ENCODE peak calls at places on chromosomes 16 and 17, in seven cellular contexts. One of them, this sample, is unnamed.

GRCh38 chr17:17443173-17443572 is 33.6 kb upstream of the MED9 start:
- DNase-seq in heart left ventricle: no peak
- DNase-seq in GM12865: no peak
- DNase-seq in endodermal cell: no peak
- DNase-seq in Peyer's patch: no peak
- DNase-seq in PC-9: no peak
- DNase-seq in AG10803: peak; percentile 56
- DNase-seq in this sample: no peak

GRCh38 chr16:69328854-69329316 is 1.5 kb downstream of the PDF start:
- DNase-seq in heart left ventricle: peak; percentile 13
- DNase-seq in GM12865: peak; percentile 25
- DNase-seq in endodermal cell: no peak
- DNase-seq in Peyer's patch: no peak
- DNase-seq in PC-9: peak; percentile 49
- DNase-seq in AG10803: peak; percentile 50
- DNase-seq in this sample: no peak

GRCh38 chr17:76561332-76561731 is 21.5 kb downstream of the PRCD start:
- DNase-seq in heart left ventricle: peak; percentile 5
- DNase-seq in GM12865: peak; percentile 77
- DNase-seq in endodermal cell: no peak
- DNase-seq in Peyer's patch: no peak
- DNase-seq in PC-9: no peak
- DNase-seq in AG10803: no peak
- DNase-seq in this sample: no peak

GRCh38 chr16:69243479-69243878 is 56.5 kb downstream of the SNTB2 start:
- DNase-seq in heart left ventricle: no peak
- DNase-seq in GM12865: no peak
- DNase-seq in endodermal cell: no peak
- DNase-seq in Peyer's patch: no peak
- DNase-seq in PC-9: no peak
- DNase-seq in AG10803: peak; percentile 82
- DNase-seq in this sample: no peak

GRCh38 chr16:30567160-30567990 is 4.1 kb downstream of the ZNF688 start:
- DNase-seq in heart left ventricle: no peak
- DNase-seq in GM12865: peak; percentile 69
- DNase-seq in endodermal cell: no peak
- DNase-seq in Peyer's patch: no peak
- DNase-seq in PC-9: peak; percentile 57
- DNase-seq in AG10803: no peak
- DNase-seq in this sample: no peak

GRCh38 chr17:82929676-82930042 is 89.8 kb upstream of the ZNF750 start:
- DNase-seq in heart left ventricle: no peak
- DNase-seq in GM12865: no peak
- DNase-seq in endodermal cell: no peak
- DNase-seq in Peyer's patch: peak; percentile 15
- DNase-seq in PC-9: no peak
- DNase-seq in AG10803: no peak
- DNase-seq in this sample: no peak

GRCh38 chr16:10941127-10941933 is 938 bp downstream of the DEXI start:
- DNase-seq in heart left ventricle: no peak
- DNase-seq in GM12865: no peak
- DNase-seq in endodermal cell: peak; percentile 59
- DNase-seq in Peyer's patch: peak; percentile 59
- DNase-seq in PC-9: no peak
- DNase-seq in AG10803: no peak
- DNase-seq in this sample: no peak

GRCh38 chr17:13787636-13788035 is 185.9 kb upstream of the HS3ST3A1 start:
- DNase-seq in heart left ventricle: no peak
- DNase-seq in GM12865: no peak
- DNase-seq in endodermal cell: no peak
- DNase-seq in Peyer's patch: no peak
- DNase-seq in PC-9: no peak
- DNase-seq in AG10803: no peak
- DNase-seq in this sample: no peak

GRCh38 chr17:19513897-19514488 is 19.7 kb upstream of the SLC47A1 start:
- DNase-seq in heart left ventricle: peak; percentile 59
- DNase-seq in GM12865: peak; percentile 71
- DNase-seq in endodermal cell: peak; percentile 96
- DNase-seq in Peyer's patch: peak; percentile 68
- DNase-seq in PC-9: peak; percentile 58
- DNase-seq in AG10803: peak; percentile 56
- DNase-seq in this sample: no peak

GRCh38 chr17:61619493-61619892 is 28.5 kb upstream of the NACA2 start:
- DNase-seq in heart left ventricle: no peak
- DNase-seq in GM12865: no peak
- DNase-seq in endodermal cell: no peak
- DNase-seq in Peyer's patch: no peak
- DNase-seq in PC-9: no peak
- DNase-seq in AG10803: no peak
- DNase-seq in this sample: no peak

GRCh38 chr16:78641463-78641862 is 542.0 kb downstream of the WWOX start:
- DNase-seq in heart left ventricle: no peak
- DNase-seq in GM12865: no peak
- DNase-seq in endodermal cell: no peak
- DNase-seq in Peyer's patch: no peak
- DNase-seq in PC-9: no peak
- DNase-seq in AG10803: no peak
- DNase-seq in this sample: no peak

GRCh38 chr16:47713225-47713595 is 252.1 kb downstream of the PHKB start:
- DNase-seq in heart left ventricle: no peak
- DNase-seq in GM12865: peak; percentile 40
- DNase-seq in endodermal cell: no peak
- DNase-seq in Peyer's patch: no peak
- DNase-seq in PC-9: peak; percentile 64
- DNase-seq in AG10803: peak; percentile 51
- DNase-seq in this sample: peak; percentile 6

GRCh38 chr17:66459811-66460270 is 157.4 kb downstream of the PRKCA start:
- DNase-seq in heart left ventricle: peak; percentile 69
- DNase-seq in GM12865: no peak
- DNase-seq in endodermal cell: no peak
- DNase-seq in Peyer's patch: no peak
- DNase-seq in PC-9: peak; percentile 94
- DNase-seq in AG10803: peak; percentile 99
- DNase-seq in this sample: no peak

GRCh38 chr16:88534731-88535141 is 35.5 kb upstream of the ZC3H18 start:
- DNase-seq in heart left ventricle: no peak
- DNase-seq in GM12865: peak; percentile 79
- DNase-seq in endodermal cell: peak; percentile 76
- DNase-seq in Peyer's patch: no peak
- DNase-seq in PC-9: no peak
- DNase-seq in AG10803: peak; percentile 52
- DNase-seq in this sample: peak; percentile 54

GRCh38 chr17:16374129-16374528 is 6.8 kb upstream of the UBB start:
- DNase-seq in heart left ventricle: peak; percentile 50
- DNase-seq in GM12865: no peak
- DNase-seq in endodermal cell: no peak
- DNase-seq in Peyer's patch: no peak
- DNase-seq in PC-9: no peak
- DNase-seq in AG10803: peak; percentile 79
- DNase-seq in this sample: no peak

GRCh38 chr17:17425591-17425990 is 51.2 kb upstream of the MED9 start:
- DNase-seq in heart left ventricle: no peak
- DNase-seq in GM12865: no peak
- DNase-seq in endodermal cell: no peak
- DNase-seq in Peyer's patch: no peak
- DNase-seq in PC-9: no peak
- DNase-seq in AG10803: peak; percentile 57
- DNase-seq in this sample: no peak

GRCh38 chr16:12127244-12127643 is 150.7 kb downstream of the SNX29 start:
- DNase-seq in heart left ventricle: no peak
- DNase-seq in GM12865: no peak
- DNase-seq in endodermal cell: no peak
- DNase-seq in Peyer's patch: no peak
- DNase-seq in PC-9: no peak
- DNase-seq in AG10803: no peak
- DNase-seq in this sample: no peak

GRCh38 chr17:74245818-74246204 is 28.2 kb upstream of the DNAI2 start:
- DNase-seq in heart left ventricle: no peak
- DNase-seq in GM12865: no peak
- DNase-seq in endodermal cell: no peak
- DNase-seq in Peyer's patch: no peak
- DNase-seq in PC-9: no peak
- DNase-seq in AG10803: no peak
- DNase-seq in this sample: no peak

GRCh38 chr17:51147641-51148040 is 5.7 kb upstream of the NME1 start:
- DNase-seq in heart left ventricle: no peak
- DNase-seq in GM12865: no peak
- DNase-seq in endodermal cell: no peak
- DNase-seq in Peyer's patch: no peak
- DNase-seq in PC-9: no peak
- DNase-seq in AG10803: peak; percentile 17
- DNase-seq in this sample: no peak

GRCh38 chr17:45131616-45132301 is 556 bp downstream of the PLCD3 start:
- DNase-seq in heart left ventricle: peak; percentile 30
- DNase-seq in GM12865: peak; percentile 42
- DNase-seq in endodermal cell: peak; percentile 95
- DNase-seq in Peyer's patch: peak; percentile 70
- DNase-seq in PC-9: peak; percentile 67
- DNase-seq in AG10803: no peak
- DNase-seq in this sample: no peak
- TF ChIP-seq CTCF in heart left ventricle: peak; percentile 90
- TF ChIP-seq CTCF in GM12865: peak; percentile 75
- TF ChIP-seq CTCF in endodermal cell: peak; percentile 99
- TF ChIP-seq CTCF in Peyer's patch: peak; percentile 82
- TF ChIP-seq CTCF in PC-9: peak; percentile 98
- TF ChIP-seq CTCF in AG10803: peak; percentile 66
- TF ChIP-seq CTCF in this sample: peak; percentile 89

DNA sequence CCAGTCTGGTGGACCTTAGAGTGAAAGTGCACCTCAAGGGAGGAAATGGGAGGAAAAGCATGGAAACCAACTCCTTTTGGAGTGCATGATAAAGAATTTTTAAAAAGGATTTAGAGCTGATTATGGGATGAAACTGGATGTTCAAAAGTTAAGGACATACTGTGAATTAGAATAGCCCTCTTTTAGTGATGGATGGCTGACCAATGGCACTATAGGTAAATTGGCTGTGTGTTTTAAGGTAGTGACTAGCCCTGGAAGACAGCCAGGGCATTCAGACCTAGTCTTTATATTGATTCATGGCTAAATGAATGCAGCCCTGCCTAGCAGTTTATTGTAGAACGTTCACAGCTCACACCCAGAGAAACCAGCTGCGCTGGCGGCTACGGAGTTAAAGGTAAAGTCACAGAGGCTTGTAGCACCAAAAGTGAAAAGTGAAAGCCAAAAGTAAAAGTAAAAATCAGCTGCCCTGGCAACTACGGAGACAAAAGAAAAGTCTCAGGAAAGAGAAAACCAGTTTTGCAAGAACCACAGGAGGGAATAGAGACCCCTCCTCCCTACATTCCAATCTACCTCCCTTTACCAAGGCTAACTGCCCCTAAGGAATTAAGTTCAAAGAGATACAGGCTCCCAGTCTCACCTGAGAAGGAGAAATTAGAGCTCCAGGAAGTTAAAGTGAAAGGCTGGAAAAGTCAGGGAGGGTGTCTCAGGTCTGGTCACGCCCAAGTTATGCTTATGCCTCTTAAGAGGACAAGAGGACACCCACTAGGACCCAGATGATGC is 21.8 kb downstream of the ACSM1 start:
- DNase-seq in heart left ventricle: no peak
- DNase-seq in GM12865: peak; percentile 56
- DNase-seq in endodermal cell: peak; percentile 82
- DNase-seq in Peyer's patch: peak; percentile 61
- DNase-seq in PC-9: peak; percentile 95
- DNase-seq in AG10803: peak; percentile 5
- DNase-seq in this sample: no peak
- H3K4me3 ChIP-seq in heart left ventricle: peak overlapping the region; percentile 59
- H3K4me3 ChIP-seq in GM12865: peak overlapping the region; percentile 45
- H3K4me3 ChIP-seq in endodermal cell: no peak overlapping the region
- H3K4me3 ChIP-seq in Peyer's patch: peak overlapping the region; percentile 32
- H3K4me3 ChIP-seq in PC-9: peak overlapping the region; percentile 47
- H3K4me3 ChIP-seq in AG10803: no peak overlapping the region
- H3K4me3 ChIP-seq in this sample: peak overlapping the region; percentile 36

GRCh38 chr17:12342609-12343248 is 322.1 kb downstream of the MAP2K4 start:
- DNase-seq in heart left ventricle: no peak
- DNase-seq in GM12865: peak; percentile 61
- DNase-seq in endodermal cell: peak; percentile 96
- DNase-seq in Peyer's patch: no peak
- DNase-seq in PC-9: no peak
- DNase-seq in AG10803: no peak
- DNase-seq in this sample: no peak
- TF ChIP-seq CTCF in heart left ventricle: peak; percentile 24
- TF ChIP-seq CTCF in GM12865: peak; percentile 72
- TF ChIP-seq CTCF in endodermal cell: peak; percentile 91
- TF ChIP-seq CTCF in Peyer's patch: peak; percentile 16
- TF ChIP-seq CTCF in PC-9: peak; percentile 28
- TF ChIP-seq CTCF in AG10803: peak; percentile 48
- TF ChIP-seq CTCF in this sample: peak; percentile 82

GRCh38 chr17:45948498-45948880 is 50.6 kb upstream of the STH start:
- DNase-seq in heart left ventricle: no peak
- DNase-seq in GM12865: no peak
- DNase-seq in endodermal cell: no peak
- DNase-seq in Peyer's patch: no peak
- DNase-seq in PC-9: no peak
- DNase-seq in AG10803: no peak
- DNase-seq in this sample: no peak

GRCh38 chr17:45949755-45950320 is 49.2 kb upstream of the STH start:
- DNase-seq in heart left ventricle: no peak
- DNase-seq in GM12865: no peak
- DNase-seq in endodermal cell: no peak
- DNase-seq in Peyer's patch: no peak
- DNase-seq in PC-9: no peak
- DNase-seq in AG10803: no peak
- DNase-seq in this sample: no peak

GRCh38 chr17:45946841-45947256 is 52.2 kb upstream of the STH start:
- DNase-seq in heart left ventricle: no peak
- DNase-seq in GM12865: no peak
- DNase-seq in endodermal cell: no peak
- DNase-seq in Peyer's patch: no peak
- DNase-seq in PC-9: no peak
- DNase-seq in AG10803: no peak
- DNase-seq in this sample: no peak

GRCh38 chr17:45950888-45951287 is 48.2 kb upstream of the STH start:
- DNase-seq in heart left ventricle: no peak
- DNase-seq in GM12865: no peak
- DNase-seq in endodermal cell: no peak
- DNase-seq in Peyer's patch: no peak
- DNase-seq in PC-9: no peak
- DNase-seq in AG10803: no peak
- DNase-seq in this sample: no peak

DNA sequence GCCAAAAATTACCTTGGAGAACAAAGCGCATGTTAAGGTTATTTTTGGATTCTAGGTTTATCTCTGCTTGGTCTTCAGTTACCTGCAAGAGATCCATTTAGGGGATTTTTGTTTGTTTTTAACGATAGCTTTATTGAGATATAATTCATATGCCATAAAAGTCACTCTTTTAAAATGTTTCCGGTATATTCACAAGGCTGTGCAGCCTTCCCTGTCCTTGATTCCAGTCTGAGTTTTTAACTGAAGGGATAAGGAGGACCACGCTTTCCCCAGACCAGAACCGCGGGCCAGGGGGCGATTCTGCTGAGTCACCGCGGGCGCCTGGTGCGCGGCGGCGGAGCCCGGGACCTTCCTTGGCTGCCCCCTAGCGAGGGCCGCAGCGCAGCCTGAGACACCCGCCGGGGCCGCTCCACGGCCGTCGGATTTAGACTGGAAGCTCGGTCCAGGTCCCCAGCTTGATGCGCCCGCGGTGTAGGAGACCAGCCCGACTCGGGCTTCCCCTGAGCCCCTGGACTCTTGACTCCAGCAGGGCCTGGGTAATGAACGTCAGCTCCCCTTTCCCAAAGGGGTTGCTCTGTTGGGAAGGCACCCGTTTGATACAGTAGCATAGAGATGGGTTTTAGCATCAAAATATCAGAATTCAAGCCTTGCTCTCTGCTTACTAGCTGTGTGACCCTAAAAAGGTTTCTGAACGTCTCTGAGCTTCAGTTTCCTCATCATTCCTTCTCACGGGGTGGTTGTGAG is 50.0 kb upstream of the STH start:
- DNase-seq in heart left ventricle: peak; percentile 74
- DNase-seq in GM12865: peak; percentile 56
- DNase-seq in endodermal cell: peak; percentile 96
- DNase-seq in Peyer's patch: peak; percentile 74
- DNase-seq in PC-9: peak; percentile 50
- DNase-seq in AG10803: peak; percentile 48
- DNase-seq in this sample: peak; percentile 73
- H3K4me3 ChIP-seq in heart left ventricle: peak overlapping the region; percentile 36
- H3K4me3 ChIP-seq in GM12865: no peak overlapping the region
- H3K4me3 ChIP-seq in endodermal cell: peak overlapping the region; percentile 37
- H3K4me3 ChIP-seq in Peyer's patch: peak overlapping the region; percentile 12
- H3K4me3 ChIP-seq in PC-9: peak overlapping the region; percentile 48
- H3K4me3 ChIP-seq in AG10803: peak overlapping the region; percentile 2
- H3K4me3 ChIP-seq in this sample: no peak overlapping the region

This sample was measured in GM06990.